ENCODE peak calls at places on chromosomes 13 and 19, in four cellular contexts. O is HuH-7.5; G is stimulated activated CD4-positive, alpha-beta T cell treated with anti-CD3 and anti-CD28 coated beads, Interleukin-4, amount 100 ng/mL, for 24 hours; I is caudate nucleus. B is an unnamed sample.

GRCh38 chr13:114124921-114125320 is 7.5 kb downstream of the RASA3 start:
- DNase-seq in I (no peak), G (peak; percentile 84), O (no peak), B (no peak)

GRCh38 chr13:111470933-111471332 is 150.5 kb downstream of the TEX29 start:
- DNase-seq in O (no peak), G (no peak), I (no peak), B (no peak)

GRCh38 chr13:77375554-77375953 is 48.7 kb upstream of the MYCBP2 start:
- DNase-seq in O (no peak), G (no peak), I (no peak), B (no peak)

GRCh38 chr13:70255406-70255991 is 147.2 kb upstream of the KLHL1 start:
- DNase-seq in I (no peak), G (no peak), O (no peak), B (no peak)

GRCh38 chr13:110062077-110062776 is 244.7 kb downstream of the COL4A1 start:
- DNase-seq in I (no peak), O (no peak), G (no peak), B (no peak)

GRCh38 chr19:14563989-14564650 is 7.7 kb downstream of the NDUFB7 start:
- DNase-seq in G (peak; percentile 38), I (no peak), O (peak; percentile 36), B (no peak)

GRCh38 chr19:2494447-2495129 is 18.7 kb downstream of the GADD45B start:
- DNase-seq in I (peak; percentile 61), O (peak; percentile 84), G (peak; percentile 54), B (no peak)

GRCh38 chr13:61463027-61463426 is 47.4 kb upstream of the PCDH20 start:
- DNase-seq in G (no peak), I (no peak), O (no peak), B (no peak)

GRCh38 chr13:44908712-44909111 is 80.6 kb downstream of the NUFIP1 start:
- DNase-seq in I (no peak), O (no peak), G (no peak), B (no peak)

GRCh38 chr19:49150106-49150943 is 4.9 kb downstream of the HRC start:
- DNase-seq in G (peak; percentile 29), I (peak; percentile 84), O (peak; percentile 95), B (peak; percentile 90)

GRCh38 chr19:16497042-16497441 is 848 bp downstream of the C19orf44 start:
- DNase-seq in G (no peak), I (no peak), O (no peak), B (no peak)

GRCh38 chr13:108495686-108496363 is 133.6 kb upstream of the MYO16 start:
- DNase-seq in I (no peak), O (no peak), G (no peak), B (peak; percentile 50)